ENCODE peak calls at places on chromosome 14, in six cellular contexts. I is CD4-positive, alpha-beta T cell; M is tibial artery; X is pancreas; R is endodermal cell; U is neural crest cell. V is an unnamed sample.

GRCh38 chr14:67442139-67442906 is 30.4 kb upstream of the PLEK2 start:
- DNase-seq in I (no peak), R (peak; percentile 42), X (peak; percentile 21), M (no peak), U (no peak), V (no peak)

GRCh38 chr14:104246401-104247335 is 108.3 kb downstream of the KIF26A start:
- DNase-seq in X (peak; percentile 49), R (no peak), M (peak; percentile 5), U (no peak), I (no peak), V (no peak)

GRCh38 chr14:74763803-74764531 is 851 bp downstream of the YLPM1 start:
- DNase-seq in R (peak; percentile 58), M (peak; percentile 23), U (no peak), I (no peak), X (no peak), V (peak; percentile 31)

GRCh38 chr14:99930420-99931274 is 134.6 kb upstream of the EVL start:
- DNase-seq in U (no peak), X (no peak), R (no peak), M (no peak), I (no peak), V (no peak)

GRCh38 chr14:98370352-98370751 is 901.6 kb downstream of the BCL11B start:
- DNase-seq in U (no peak), I (no peak), M (no peak), X (no peak), R (no peak), V (no peak)

GRCh38 chr14:72605921-72606220 is 288.0 kb downstream of the DPF3 start:
- DNase-seq in X (no peak), R (no peak), U (no peak), I (no peak), M (no peak), V (no peak)

GRCh38 chr14:61438497-61438859 is 117.1 kb downstream of the PRKCH start:
- DNase-seq in M (no peak), I (no peak), U (no peak), X (no peak), R (no peak), V (peak; percentile 73)

GRCh38 chr14:32754209-32754608 is 184.5 kb upstream of the NPAS3 start:
- DNase-seq in I (no peak), U (no peak), X (no peak), M (no peak), R (no peak), V (no peak)

GRCh38 chr14:68703093-68703492 is 89.8 kb downstream of the ZFP36L1 start:
- DNase-seq in I (no peak), R (no peak), U (no peak), M (no peak), X (no peak), V (peak; percentile 63)

GRCh38 chr14:68734231-68734732 is 58.6 kb downstream of the ZFP36L1 start:
- DNase-seq in I (no peak), U (no peak), X (no peak), R (no peak), M (no peak), V (no peak)

GRCh38 chr14:89270439-89271227 is 146.4 kb downstream of the FOXN3 start:
- DNase-seq in U (no peak), M (no peak), I (no peak), R (no peak), X (no peak), V (no peak)

GRCh38 chr14:105180598-105181528 is at the start of gene NUDT14:
- DNase-seq in U (peak; percentile 45), R (peak; percentile 94), M (peak; percentile 46), X (peak; percentile 98), I (peak; percentile 80), V (peak; percentile 51)

GRCh38 chr14:104926619-104927431 is 2.1 kb downstream of the PLD4 start:
- DNase-seq in I (no peak), U (no peak), X (peak; percentile 57), R (no peak), M (no peak), V (no peak)

GRCh38 chr14:103071544-103072251 is 12.3 kb upstream of the LBHD2 start:
- DNase-seq in X (no peak), R (no peak), M (no peak), U (no peak), I (no peak), V (no peak)

GRCh38 chr14:105458571-105458970 is 16.1 kb upstream of the CRIP2 start:
- DNase-seq in X (no peak), I (no peak), R (no peak), U (no peak), M (no peak), V (no peak)

GRCh38 chr14:74964787-74965769 is 9.7 kb upstream of the PGF start:
- DNase-seq in M (no peak), I (no peak), X (no peak), U (no peak), R (no peak), V (no peak)

GRCh38 chr14:101737414-101738367 is 23.8 kb upstream of the PPP2R5C start:
- DNase-seq in R (no peak), X (no peak), U (no peak), I (no peak), M (no peak), V (no peak)

GRCh38 chr14:72786377-72787350 is 107.2 kb downstream of the DPF3 start:
- DNase-seq in M (no peak), U (no peak), I (no peak), X (no peak), R (no peak), V (no peak)

GRCh38 chr14:51079085-51079484 is 15.8 kb downstream of the TRIM9 start:
- DNase-seq in R (no peak), X (no peak), M (no peak), I (no peak), U (no peak), V (peak; percentile 21)

GRCh38 chr14:92397140-92397815 is 74.3 kb downstream of the SLC24A4 start:
- DNase-seq in I (no peak), M (no peak), R (no peak), X (no peak), U (no peak), V (no peak)

GRCh38 chr14:88882236-88882635 is 57.8 kb downstream of the TTC8 start:
- DNase-seq in M (no peak), R (no peak), U (no peak), I (no peak), X (no peak), V (peak; percentile 24)

GRCh38 chr14:90567991-90568390 is 171.2 kb downstream of the CALM1 start:
- DNase-seq in U (no peak), M (no peak), I (no peak), R (no peak), X (no peak), V (no peak)

GRCh38 chr14:90567191-90567590 is 170.4 kb downstream of the CALM1 start:
- DNase-seq in X (no peak), I (no peak), R (no peak), U (no peak), M (no peak), V (no peak)

GRCh38 chr14:90564496-90564895 is 167.7 kb downstream of the CALM1 start:
- DNase-seq in I (no peak), X (no peak), U (no peak), R (no peak), M (no peak), V (no peak)

GRCh38 chr14:90568405-90568804 is 171.6 kb downstream of the CALM1 start:
- DNase-seq in U (no peak), M (no peak), X (no peak), I (no peak), R (no peak), V (no peak)

GRCh38 chr14:90566481-90566880 is 169.7 kb downstream of the CALM1 start:
- DNase-seq in X (no peak), U (no peak), R (no peak), I (no peak), M (no peak), V (no peak)
- TF ChIP-seq CTCF in X (no peak), U (no peak), R (no peak), I (no peak), M (no peak), V (no peak)

DNA sequence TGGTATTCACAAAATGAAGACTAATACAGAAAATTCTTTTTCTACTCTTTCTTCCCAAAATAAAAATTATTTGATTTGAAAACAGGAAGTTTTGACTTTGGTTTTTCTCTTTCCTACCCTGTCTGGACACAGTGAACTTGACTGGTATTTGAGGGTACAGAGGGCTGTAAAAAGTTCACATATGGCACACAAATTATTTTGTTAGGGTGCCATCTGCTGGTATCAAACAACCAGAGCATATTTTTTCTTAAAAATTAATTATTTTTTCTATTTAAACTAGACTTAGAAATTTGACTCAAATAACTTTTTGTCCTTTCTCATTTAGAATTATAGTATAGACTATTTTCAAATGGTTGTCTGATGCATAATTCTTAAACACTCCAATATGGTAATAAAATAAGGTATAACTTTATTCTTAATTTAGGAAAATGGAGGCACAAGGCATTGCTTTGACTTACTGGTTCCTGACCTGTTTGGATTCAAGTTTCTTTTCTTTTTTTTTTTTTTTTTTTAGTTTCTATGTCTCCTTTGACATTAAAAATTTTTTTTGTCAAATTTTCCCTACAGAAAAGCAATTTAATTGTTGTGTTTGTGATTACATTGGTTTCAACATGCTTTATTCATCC is 390.6 kb downstream of the PRKD1 start:
- DNase-seq in U (no peak), M (no peak), I (no peak), R (no peak), X (no peak), V (peak; percentile 57)
- TF ChIP-seq CTCF in U (peak; percentile 73), M (peak; percentile 9), I (no peak), R (peak; percentile 68), X (no peak), V (peak; percentile 54)

DNA sequence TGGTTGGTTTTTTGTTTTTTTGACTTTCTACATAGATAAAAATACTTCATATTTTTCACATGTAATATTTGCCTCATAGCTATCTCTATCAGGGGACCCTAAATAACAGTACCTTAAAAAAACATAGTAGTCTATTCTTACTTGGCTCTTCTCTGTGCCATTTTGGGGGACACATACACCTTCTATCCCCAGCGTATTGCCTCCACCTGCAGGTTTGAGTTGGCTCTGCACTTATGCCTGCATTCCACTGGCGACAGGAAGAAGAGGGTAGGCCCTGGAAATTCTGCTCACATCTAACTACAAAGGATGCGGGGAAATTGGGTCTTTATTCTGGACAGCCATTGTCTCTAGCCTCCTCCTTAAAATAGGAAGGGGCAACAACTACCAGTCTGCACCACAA is 13.8 kb upstream of the IFI27L2 start:
- DNase-seq in U (no peak), R (peak; percentile 83), X (no peak), I (no peak), M (no peak), V (peak; percentile 21)
- TF ChIP-seq CTCF in U (peak; percentile 46), R (peak; percentile 79), X (no peak), I (peak; percentile 16), M (no peak), V (peak; percentile 54)

DNA sequence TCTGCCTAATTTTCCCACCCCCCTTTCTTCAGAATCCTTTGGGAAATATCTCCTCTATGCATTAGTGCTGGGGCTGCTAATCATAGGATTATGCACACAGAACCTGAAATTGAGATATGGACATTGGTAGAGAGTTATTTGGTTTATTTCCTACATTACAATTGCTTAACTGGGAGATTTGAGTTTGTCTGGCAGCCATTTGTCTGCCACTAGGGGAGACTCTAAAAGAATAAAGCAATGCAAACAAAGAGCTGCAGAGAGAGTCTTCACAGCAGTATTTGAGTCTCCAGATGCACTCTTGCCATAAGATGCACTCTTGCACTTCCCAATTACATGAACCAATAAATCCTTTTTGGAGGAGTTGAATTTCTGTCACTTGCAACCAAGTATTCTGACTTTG is 12.0 kb upstream of the PCNX4 start:
- DNase-seq in R (no peak), I (no peak), M (no peak), U (no peak), X (no peak), V (peak; percentile 19)
- TF ChIP-seq CTCF in R (peak; percentile 69), I (no peak), M (no peak), U (peak; percentile 42), X (no peak), V (peak; percentile 46)

V was measured in choroid plexus epithelial cell.